ENCODE peak calls at places on chromosomes 11 and 22, in six cellular contexts. H is NB4, E is lower lobe of right lung, W is left ventricle myocardium inferior, O is A549, Q is vagina. B is an unnamed sample.

GRCh38 chr11:132125855-132126841 is 755.7 kb downstream of the NTM start:
- DNase-seq in H (no peak), E (no peak), W (no peak), O (no peak), Q (no peak), B (no peak)

GRCh38 chr11:29310016-29310415 is 706.8 kb downstream of the KCNA4 start:
- DNase-seq in H (no peak), E (no peak), W (no peak), O (no peak), Q (no peak), B (peak; percentile 50)

GRCh38 chr22:27792452-27793165 is 8.9 kb downstream of the MN1 start:
- DNase-seq in H (no peak), E (no peak), W (no peak), O (no peak), Q (no peak), B (no peak)

GRCh38 chr11:127675602-127676001 is 675.0 kb upstream of the KIRREL3 start:
- DNase-seq in H (no peak), E (no peak), W (no peak), O (no peak), Q (no peak), B (no peak)

GRCh38 chr11:103234974-103235373 is 125.7 kb downstream of the DYNC2H1 start:
- DNase-seq in H (no peak), E (no peak), W (no peak), O (no peak), Q (no peak), B (no peak)

GRCh38 chr11:86947541-86947940 is 7.7 kb downstream of the FZD4 start:
- DNase-seq in H (no peak), E (no peak), W (no peak), O (no peak), Q (no peak), B (no peak)

GRCh38 chr11:18522388-18522787 is 4.4 kb downstream of the TSG101 start:
- DNase-seq in H (peak; percentile 21), E (no peak), W (no peak), O (peak; percentile 46), Q (no peak), B (no peak)

GRCh38 chr11:86668929-86669328 is 3.5 kb downstream of the ME3 start:
- DNase-seq in H (no peak), E (no peak), W (no peak), O (peak; percentile 44), Q (no peak), B (no peak)

GRCh38 chr11:75558939-75559843 is 2.9 kb upstream of the SERPINH1 start:
- DNase-seq in H (no peak), E (peak; percentile 66), W (no peak), O (no peak), Q (no peak), B (peak; percentile 31)

GRCh38 chr11:58318532-58318931 is 40.3 kb downstream of the OR5B17 start:
- DNase-seq in H (no peak), E (no peak), W (no peak), O (no peak), Q (no peak), B (no peak)

GRCh38 chr11:65445604-65446445 is 23.2 kb downstream of the NEAT1 start:
- DNase-seq in H (peak; percentile 61), E (no peak), W (no peak), O (no peak), Q (no peak), B (no peak)

GRCh38 chr11:32034149-32034548 is 56.7 kb upstream of the RCN1 start:
- DNase-seq in H (peak; percentile 4), E (no peak), W (no peak), O (no peak), Q (no peak), B (peak; percentile 96)

GRCh38 chr22:46617250-46618103 is 2.7 kb upstream of the GRAMD4 start:
- DNase-seq in H (no peak), E (no peak), W (no peak), O (no peak), Q (no peak), B (no peak)

GRCh38 chr11:67370351-67371076 is 2.9 kb downstream of the CLCF1 start:
- DNase-seq in H (no peak), E (no peak), W (no peak), O (no peak), Q (no peak), B (no peak)

GRCh38 chr11:94183886-94184264 is 55.2 kb downstream of the PANX1 start:
- DNase-seq in H (peak; percentile 73), E (peak; percentile 71), W (peak; percentile 64), O (peak; percentile 73), Q (no peak), B (no peak)
- TF ChIP-seq CTCF in H (peak; percentile 98), E (peak; percentile 84), W (peak; percentile 81), O (peak; percentile 67), Q (peak; percentile 63), B (peak; percentile 82)

GRCh38 chr11:44309483-44310197 is at the start of gene ALX4:
- DNase-seq in H (peak; percentile 71), E (no peak), W (peak; percentile 53), O (peak; percentile 72), Q (no peak), B (no peak)
- H3K4me3 ChIP-seq in H (peak within 1 kb of the TSS; percentile 11), E (peak within 1 kb of the TSS; percentile 31), W (peak within 1 kb of the TSS; percentile 65), O (peak within 1 kb of the TSS; percentile 56), Q (peak within 1 kb of the TSS; percentile 22), B (no peak within 1 kb of the TSS)

GRCh38 chr11:113016905-113017304 is 55.7 kb downstream of the NCAM1 start:
- DNase-seq in H (peak; percentile 49), E (no peak), W (no peak), O (no peak), Q (no peak), B (no peak)

GRCh38 chr11:113018913-113019312 is 57.7 kb downstream of the NCAM1 start:
- DNase-seq in H (no peak), E (no peak), W (no peak), O (no peak), Q (no peak), B (no peak)

GRCh38 chr11:113014262-113014661 is 53.0 kb downstream of the NCAM1 start:
- DNase-seq in H (peak; percentile 3), E (no peak), W (no peak), O (no peak), Q (no peak), B (no peak)

GRCh38 chr11:113014731-113015455 is 53.7 kb downstream of the NCAM1 start:
- DNase-seq in H (peak; percentile 11), E (peak; percentile 48), W (peak; percentile 71), O (no peak), Q (no peak), B (no peak)
- TF ChIP-seq CTCF in H (no peak), E (no peak), W (no peak), O (no peak), Q (no peak), B (no peak)

GRCh38 chr11:124434699-124435098 is 10.0 kb upstream of the OR8B4 start:
- DNase-seq in H (no peak), E (no peak), W (no peak), O (no peak), Q (no peak), B (no peak)
- H3K4me3 ChIP-seq in H (no peak overlapping the region), E (no peak overlapping the region), W (no peak overlapping the region), O (no peak overlapping the region), Q (no peak overlapping the region), B (no peak overlapping the region)

DNA sequence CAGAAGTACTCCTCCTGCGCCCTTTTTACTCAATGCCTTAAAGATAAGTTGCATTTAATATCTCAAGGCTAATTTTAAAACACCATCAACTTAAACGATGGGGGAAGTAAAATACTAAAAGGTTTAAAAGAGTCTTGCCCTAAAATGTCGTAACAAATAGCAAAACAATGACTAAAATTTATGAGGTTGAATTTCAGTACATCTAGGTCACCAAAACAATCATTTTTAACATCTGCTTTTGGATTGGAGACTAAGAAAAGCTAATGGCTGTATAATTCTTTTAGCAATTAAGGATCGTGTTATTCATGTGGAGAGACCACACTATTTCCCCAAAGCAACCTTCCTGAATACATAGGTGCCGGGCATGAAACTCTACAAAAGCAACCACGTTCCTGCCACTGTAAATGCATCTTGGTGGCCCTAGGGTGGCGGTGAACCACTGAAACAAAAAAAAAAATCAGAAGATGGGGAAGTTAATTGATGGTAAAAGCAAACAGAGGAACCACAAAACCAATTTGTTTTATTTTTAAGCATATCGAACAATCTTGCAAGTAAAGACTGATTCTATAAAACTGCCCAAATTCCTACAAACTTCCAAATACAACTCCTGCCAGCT is 45.8 kb downstream of the CELF1 start:
- DNase-seq in H (peak; percentile 17), E (no peak), W (no peak), O (no peak), Q (no peak), B (no peak)
- TF ChIP-seq CTCF in H (no peak), E (no peak), W (no peak), O (no peak), Q (no peak), B (no peak)

GRCh38 chr11:68371176-68372041 is 59.0 kb downstream of the LRP5 start:
- DNase-seq in H (no peak), E (no peak), W (peak; percentile 66), O (no peak), Q (no peak), B (no peak)
- H3K4me3 ChIP-seq in H (no peak overlapping the region), E (no peak overlapping the region), W (no peak overlapping the region), O (no peak overlapping the region), Q (no peak overlapping the region), B (no peak overlapping the region)

DNA sequence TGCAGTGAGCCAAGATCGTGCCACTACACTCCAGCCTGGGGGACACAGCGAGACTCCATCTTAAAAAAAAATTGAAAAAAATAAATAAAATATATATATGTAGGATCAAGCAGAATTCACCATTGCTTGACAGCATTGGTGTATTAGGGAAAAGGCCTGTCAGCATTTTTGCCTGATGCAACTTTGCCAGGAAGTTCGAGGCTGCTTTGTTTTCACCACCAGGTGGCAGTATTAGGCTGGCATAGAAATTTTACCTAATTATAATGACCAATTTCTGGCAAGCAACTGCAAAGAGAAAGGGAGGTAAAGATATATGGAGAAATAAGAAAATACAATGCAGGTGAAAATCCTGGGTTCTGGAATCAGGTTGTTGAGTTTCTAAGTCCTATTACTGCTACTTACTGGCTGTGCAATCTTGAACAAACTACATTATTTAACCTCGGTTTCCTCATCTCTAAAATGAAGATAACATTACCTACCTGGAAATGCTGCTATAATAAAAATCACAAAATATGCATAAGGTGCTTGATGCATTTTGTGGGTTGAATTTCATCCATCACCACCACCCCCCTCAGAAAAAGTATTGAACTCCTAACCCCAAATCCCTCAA is 24.7 kb downstream of the LAYN start:
- DNase-seq in H (peak; percentile 72), E (no peak), W (peak; percentile 26), O (peak; percentile 51), Q (no peak), B (peak; percentile 73)
- TF ChIP-seq CTCF in H (peak; percentile 90), E (peak; percentile 92), W (peak; percentile 94), O (peak; percentile 80), Q (peak; percentile 78), B (peak; percentile 86)

B was measured in astrocyte of the cerebellum.